ENCODE peak calls at places on chromosomes 16 and 17, in five cellular contexts. B, Z, G, V and D are unnamed samples.
A peak's percentile ranks its signal among the peaks of the same experiment; 100 is the strongest.

GRCh38 chr17:78883533-78884131 is 19.4 kb downstream of the CEP295NL start:
- DNase-seq in Z (peak; percentile 85), V (no peak), G (peak; percentile 96), B (peak; percentile 95), D (peak; percentile 38)

GRCh38 chr17:26818736-26819135 is 475.2 kb upstream of the WSB1 start:
- DNase-seq in B (no peak), Z (no peak), G (peak; percentile 3), V (peak; percentile 19), D (no peak)

GRCh38 chr17:18323007-18323406 is 7.9 kb downstream of the SMCR8 start:
- DNase-seq in G (no peak), V (no peak), Z (no peak), B (no peak), D (no peak)

GRCh38 chr17:56085576-56086267 is 67.6 kb upstream of the ANKFN1 start:
- DNase-seq in V (no peak), B (no peak), G (peak; percentile 8), Z (no peak), D (no peak)

GRCh38 chr17:36544049-36544319 is 735 bp upstream of the GGNBP2 start:
- DNase-seq in G (no peak), Z (peak; percentile 26), B (peak; percentile 72), V (peak; percentile 69), D (no peak)

GRCh38 chr17:31696184-31696602 is 162.9 kb downstream of the COPRS start:
- DNase-seq in B (peak; percentile 95), V (no peak), G (peak; percentile 88), Z (peak; percentile 82), D (peak; percentile 78)

GRCh38 chr17:44522883-44523671 is 19.9 kb upstream of the GPATCH8 start:
- DNase-seq in Z (peak; percentile 63), V (peak; percentile 75), B (peak; percentile 77), G (peak; percentile 54), D (no peak)

GRCh38 chr17:21353326-21354010 is 22.7 kb upstream of the KCNJ12 start:
- DNase-seq in Z (no peak), G (no peak), B (peak; percentile 64), V (no peak), D (no peak)

GRCh38 chr16:70434489-70435260 is 4.2 kb downstream of the ST3GAL2 start:
- DNase-seq in V (no peak), G (no peak), Z (no peak), B (no peak), D (no peak)

GRCh38 chr16:70438983-70439862 is at the start of gene ST3GAL2:
- DNase-seq in G (peak; percentile 97), Z (peak; percentile 95), V (peak; percentile 89), B (peak; percentile 98), D (peak; percentile 91)

GRCh38 chr16:70437582-70438324 is 1.1 kb downstream of the ST3GAL2 start:
- DNase-seq in G (peak; percentile 51), Z (no peak), B (no peak), V (no peak), D (no peak)

GRCh38 chr16:70438325-70438982 is 446 bp downstream of the ST3GAL2 start:
- DNase-seq in V (no peak), B (peak; percentile 76), G (no peak), Z (no peak), D (no peak)

DNA sequence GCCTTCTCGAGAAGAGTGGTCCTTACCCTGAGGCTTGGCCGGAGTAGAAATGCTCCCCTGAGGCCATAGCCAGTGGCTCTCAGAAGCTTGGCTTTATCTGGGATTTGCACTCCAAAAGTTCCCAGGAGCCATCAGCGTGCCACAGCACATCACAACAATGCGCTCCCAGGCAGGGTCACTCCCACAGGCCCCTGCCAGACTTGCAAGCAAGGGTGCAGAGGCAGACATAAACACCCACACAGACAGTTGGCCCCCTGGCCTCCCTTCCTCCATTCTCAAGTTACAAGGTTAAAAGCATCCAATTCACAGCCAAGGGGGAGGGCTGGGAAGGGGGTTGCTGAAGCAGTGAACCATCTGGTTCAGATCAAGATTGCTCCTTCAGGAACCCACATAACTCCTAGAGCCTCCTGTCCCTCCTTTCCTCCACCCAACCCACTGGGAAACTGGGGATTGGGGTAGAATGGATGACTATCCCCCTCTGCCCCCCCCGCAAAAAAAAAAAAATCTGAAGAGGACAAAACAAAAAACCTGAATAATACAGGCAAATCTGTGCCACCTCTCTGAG is 1.8 kb downstream of the ST3GAL2 start:
- DNase-seq in V (no peak), Z (no peak), G (peak; percentile 92), B (no peak), D (no peak)
- H3K4me3 ChIP-seq in V (peak overlapping the region; percentile 82), Z (peak overlapping the region; percentile 79), G (peak overlapping the region; percentile 91), B (peak overlapping the region; percentile 97), D (peak overlapping the region; percentile 75)

GRCh38 chr16:83925957-83926725 is 26.9 kb upstream of the OSGIN1 start:
- DNase-seq in Z (no peak), V (no peak), G (no peak), B (no peak), D (no peak)

GRCh38 chr16:83928341-83929055 is 24.5 kb upstream of the OSGIN1 start:
- DNase-seq in B (no peak), Z (no peak), G (peak; percentile 47), V (no peak), D (no peak)

GRCh38 chr16:83925095-83925905 is 26.4 kb downstream of the MLYCD start:
- DNase-seq in G (no peak), Z (no peak), B (no peak), V (no peak), D (no peak)

GRCh38 chr16:83924686-83925085 is 25.8 kb downstream of the MLYCD start:
- DNase-seq in B (no peak), V (no peak), Z (no peak), G (no peak), D (no peak)

GRCh38 chr16:83926726-83927397 is 26.2 kb upstream of the OSGIN1 start:
- DNase-seq in V (peak; percentile 83), B (peak; percentile 80), Z (peak; percentile 58), G (peak; percentile 62), D (peak; percentile 38)
- H3K4me3 ChIP-seq in V (peak overlapping the region; percentile 28), B (no peak overlapping the region), Z (no peak overlapping the region), G (peak overlapping the region; percentile 5), D (peak overlapping the region; percentile 19)

GRCh38 chr17:3754458-3755334 is 31.0 kb downstream of the HASPIN start:
- DNase-seq in Z (no peak), B (no peak), V (peak; percentile 97), G (no peak), D (no peak)

GRCh38 chr17:3750926-3751325 is 27.2 kb downstream of the HASPIN start:
- DNase-seq in B (no peak), V (peak; percentile 50), Z (no peak), G (no peak), D (no peak)

GRCh38 chr17:3755335-3756030 is 31.8 kb downstream of the HASPIN start:
- DNase-seq in B (no peak), V (no peak), Z (no peak), G (no peak), D (no peak)

GRCh38 chr17:3751836-3752235 is 28.1 kb downstream of the HASPIN start:
- DNase-seq in Z (no peak), G (no peak), V (no peak), B (no peak), D (no peak)

GRCh38 chr17:3754066-3754457 is 30.4 kb downstream of the HASPIN start:
- DNase-seq in Z (no peak), G (no peak), B (no peak), V (no peak), D (no peak)
- H3K4me3 ChIP-seq in Z (no peak overlapping the region), G (no peak overlapping the region), B (no peak overlapping the region), V (no peak overlapping the region), D (no peak overlapping the region)

GRCh38 chr17:60887607-60888028 is 210.0 kb downstream of the BCAS3 start:
- DNase-seq in Z (no peak), G (no peak), B (no peak), V (no peak), D (no peak)
- H3K4me3 ChIP-seq in Z (peak overlapping the region; percentile 42), G (no peak overlapping the region), B (peak overlapping the region; percentile 17), V (no peak overlapping the region), D (no peak overlapping the region)

DNA sequence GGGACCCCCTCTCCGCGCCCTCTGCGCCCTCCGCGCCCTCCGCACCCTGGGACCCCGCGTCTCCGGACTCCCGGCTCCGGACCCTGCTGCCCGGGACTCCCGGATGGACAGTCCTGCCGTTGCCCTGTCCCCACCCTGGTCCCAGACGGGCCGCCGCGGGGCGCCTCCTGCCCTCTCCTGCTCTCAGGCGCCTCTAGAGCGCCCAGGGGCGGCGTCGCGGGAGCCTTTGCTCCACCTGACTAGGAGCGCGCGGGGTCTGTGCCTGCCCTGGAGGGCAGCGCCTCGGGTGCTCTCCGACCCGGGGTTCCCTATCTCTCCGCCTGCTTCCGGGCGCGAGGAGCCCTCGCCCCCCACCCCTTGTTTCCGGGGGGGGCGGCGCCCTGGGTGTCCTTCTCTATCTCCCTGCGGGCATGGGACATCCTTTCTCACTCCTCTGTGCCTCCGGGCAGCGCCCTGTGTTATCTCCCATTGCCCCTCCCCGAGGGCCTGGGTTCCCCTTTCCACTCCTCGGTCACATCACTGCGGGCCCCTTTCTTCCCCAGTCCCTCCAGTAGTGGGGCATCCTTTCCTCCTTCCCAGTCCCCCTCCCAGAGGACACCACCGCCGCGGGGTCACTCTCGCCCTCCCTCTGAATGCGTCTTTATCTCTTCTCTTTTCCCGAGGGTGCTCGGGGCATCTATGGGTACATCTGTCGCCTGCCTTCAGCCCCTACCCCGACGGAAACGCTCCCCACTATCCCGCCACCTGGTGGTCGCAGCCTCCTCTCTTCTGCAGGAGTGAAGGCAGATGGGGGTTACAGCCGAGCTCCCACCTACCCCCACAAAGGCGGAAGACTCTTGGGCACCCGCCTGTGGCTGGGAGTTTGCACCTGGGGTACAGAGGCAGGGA is 865 bp downstream of the PRKCB start:
- DNase-seq in Z (no peak), B (no peak), G (no peak), V (peak; percentile 30), D (no peak)
- H3K4me3 ChIP-seq in Z (peak overlapping the region; percentile 47), B (peak overlapping the region; percentile 54), G (no peak overlapping the region), V (peak overlapping the region; percentile 78), D (peak overlapping the region; percentile 66)

GRCh38 chr16:667113-667779 is 686 bp upstream of the RHOT2 start:
- DNase-seq in G (no peak), B (no peak), Z (no peak), V (no peak), D (no peak)
- H3K4me3 ChIP-seq in G (no peak overlapping the region), B (peak overlapping the region; percentile 92), Z (peak overlapping the region; percentile 100), V (no peak overlapping the region), D (peak overlapping the region; percentile 91)

DNA sequence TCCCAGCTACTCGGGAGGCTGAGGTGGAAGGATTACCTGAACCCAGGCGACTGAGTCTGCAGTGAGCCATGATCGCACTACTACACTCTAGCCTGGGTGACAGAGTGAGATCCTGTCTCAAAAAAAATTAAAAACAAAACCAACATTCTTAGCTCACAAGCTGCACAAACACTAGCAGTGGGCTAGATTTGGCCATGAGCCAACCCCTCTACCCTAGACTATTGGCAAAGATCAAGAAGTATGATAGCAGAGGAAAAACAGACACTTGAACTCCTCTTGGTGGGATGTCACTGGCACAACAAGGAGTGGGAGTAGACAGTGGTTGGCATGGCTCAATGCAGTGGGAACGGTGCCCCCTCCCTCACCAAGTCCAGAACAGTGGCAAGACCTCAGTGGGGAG is 19.6 kb upstream of the RIPOR1 start:
- DNase-seq in V (no peak), Z (no peak), B (no peak), G (no peak), D (no peak)
- H3K4me3 ChIP-seq in V (no peak overlapping the region), Z (no peak overlapping the region), B (no peak overlapping the region), G (no peak overlapping the region), D (no peak overlapping the region)